ENCODE peak calls at places on chromosomes 13 and 19, in five cellular contexts. H, S, K, X and A are unnamed samples.

GRCh38 chr13:39672378-39673132 is 17.1 kb downstream of the COG6 start:
- DNase-seq in S (no peak), X (no peak), K (no peak), H (no peak), A (no peak)

GRCh38 chr13:113404723-113405471 is 41.0 kb upstream of the GRTP1 start:
- DNase-seq in K (no peak), X (no peak), H (no peak), S (no peak), A (no peak)

GRCh38 chr13:97268772-97269171 is 46.6 kb downstream of the MBNL2 start:
- DNase-seq in S (no peak), X (no peak), H (no peak), K (no peak), A (peak; percentile 40)

GRCh38 chr19:18114483-18114882 is 16.9 kb downstream of the MAST3 start:
- DNase-seq in S (no peak), H (no peak), K (no peak), X (no peak), A (no peak)

GRCh38 chr19:42154471-42155323 is 22.5 kb upstream of the POU2F2 start:
- DNase-seq in X (no peak), K (no peak), H (peak; percentile 6), S (no peak), A (no peak)

GRCh38 chr19:4094761-4095487 is 28.2 kb upstream of the ZBTB7A start:
- DNase-seq in H (no peak), S (no peak), X (no peak), K (no peak), A (no peak)

GRCh38 chr13:84867246-84867645 is 932.0 kb downstream of the SLITRK6 start:
- DNase-seq in X (no peak), K (no peak), H (no peak), S (no peak), A (no peak)

GRCh38 chr13:28322256-28322895 is 172.6 kb downstream of the FLT1 start:
- DNase-seq in S (no peak), X (peak; percentile 88), H (no peak), K (no peak), A (no peak)

GRCh38 chr13:112625698-112626097 is 37.7 kb upstream of the TUBGCP3 start:
- DNase-seq in H (no peak), S (no peak), K (no peak), X (no peak), A (no peak)

GRCh38 chr13:99085139-99085845 is 107.4 kb upstream of the DOCK9 start:
- DNase-seq in X (no peak), S (peak; percentile 58), K (no peak), H (no peak), A (no peak)

GRCh38 chr13:110617326-110618072 is 2.2 kb downstream of the NAXD start:
- DNase-seq in X (no peak), S (no peak), H (no peak), K (no peak), A (peak; percentile 36)

GRCh38 chr13:113001251-113002140 is 32.5 kb downstream of the MCF2L start:
- DNase-seq in K (no peak), X (no peak), S (no peak), H (no peak), A (peak; percentile 36)

GRCh38 chr19:55383789-55384575 is at the start of gene TMEM238:
- DNase-seq in S (peak; percentile 82), K (no peak), X (no peak), H (peak; percentile 89), A (peak; percentile 82)

GRCh38 chr13:28658539-28658795 is 463 bp upstream of the POMP start:
- DNase-seq in H (no peak), K (no peak), X (no peak), S (no peak), A (no peak)

GRCh38 chr19:12825259-12826131 is 8.9 kb downstream of the RTBDN start:
- DNase-seq in S (peak; percentile 70), H (no peak), K (no peak), X (no peak), A (peak; percentile 61)

GRCh38 chr13:75222031-75222430 is 259.9 kb downstream of the TBC1D4 start:
- DNase-seq in S (no peak), K (no peak), H (no peak), X (no peak), A (no peak)

GRCh38 chr13:53445682-53446081 is 417.1 kb downstream of the OLFM4 start:
- DNase-seq in X (no peak), S (no peak), H (no peak), K (no peak), A (no peak)

GRCh38 chr19:38917516-38917915 is 5.5 kb upstream of the CCER2 start:
- DNase-seq in K (no peak), X (no peak), S (no peak), H (no peak), A (no peak)